ENCODE peak calls at places on chromosome 17, in ten cellular contexts. Y, A, X, R, O, M, B, L, N and K are unnamed samples.

GRCh38 chr17:34582901-34583245 is 3.5 kb downstream of the TMEM132E start:
- DNase-seq in X (no peak), L (no peak), R (no peak), A (no peak), O (no peak), N (no peak), M (no peak), Y (no peak), B (no peak), K (no peak)

GRCh38 chr17:2723997-2724782 is 12.6 kb upstream of the CLUH start:
- DNase-seq in Y (no peak), L (peak), A (peak), R (peak), B (no peak), O (no peak), M (no peak), N (no peak), X (no peak), K (no peak)

GRCh38 chr17:57939797-57940196 is 15.4 kb downstream of the CUEDC1 start:
- DNase-seq in M (peak), B (no peak), A (no peak), L (no peak), X (no peak), Y (peak), N (no peak), O (no peak), R (peak), K (no peak)

GRCh38 chr17:28702752-28703150 is 8.9 kb downstream of the PROCA1 start:
- DNase-seq in O (no peak), A (no peak), R (no peak), Y (no peak), M (no peak), L (no peak), B (no peak), X (no peak), N (no peak), K (no peak)

GRCh38 chr17:59810894-59811153 is 81.9 kb downstream of the TUBD1 start:
- DNase-seq in M (no peak), Y (no peak), L (no peak), B (no peak), N (no peak), X (no peak), O (no peak), A (no peak), R (no peak), K (no peak)

GRCh38 chr17:32723310-32723955 is 153.5 kb downstream of the MYO1D start:
- DNase-seq in X (no peak), N (no peak), O (no peak), L (no peak), M (no peak), A (no peak), R (no peak), Y (no peak), B (no peak), K (no peak)

GRCh38 chr17:73595068-73595865 is 49.0 kb downstream of the SDK2 start:
- DNase-seq in N (peak), R (peak), A (peak), Y (peak), B (peak), L (peak), M (peak), O (no peak), X (peak), K (no peak)

GRCh38 chr17:82434216-82434565 is 15.8 kb upstream of the OGFOD3 start:
- DNase-seq in X (no peak), R (no peak), B (no peak), Y (no peak), N (no peak), A (no peak), L (no peak), M (no peak), O (no peak), K (peak)

GRCh38 chr17:81664051-81664470 is 2.3 kb downstream of the OXLD1 start:
- DNase-seq in O (no peak), X (no peak), A (no peak), B (peak), L (no peak), R (no peak), Y (no peak), N (no peak), M (no peak), K (no peak)

GRCh38 chr17:53722407-53722806 is 100.3 kb upstream of the KIF2B start:
- DNase-seq in L (no peak), X (no peak), Y (no peak), R (no peak), A (no peak), N (no peak), B (peak), O (peak), M (no peak), K (no peak)

GRCh38 chr17:58193641-58194259 is 1.2 kb downstream of the EPX start:
- DNase-seq in R (no peak), N (no peak), A (peak), X (no peak), M (no peak), B (no peak), Y (no peak), O (no peak), L (peak), K (no peak)

GRCh38 chr17:43211480-43212402 is at the start of gene TMEM106A:
- DNase-seq in R (peak), O (peak), X (peak), Y (peak), B (peak), N (peak), L (peak), M (peak), A (peak), K (peak)

GRCh38 chr17:48626470-48627241 is 498 bp upstream of the HOXB9 start:
- DNase-seq in M (no peak), Y (no peak), R (peak), B (peak), X (no peak), L (peak), A (peak), O (no peak), N (no peak), K (peak)

GRCh38 chr17:27596571-27597187 is 34.3 kb upstream of the LGALS9 start:
- DNase-seq in N (no peak), X (no peak), R (no peak), Y (no peak), A (no peak), B (no peak), M (no peak), L (no peak), O (no peak), K (no peak)

GRCh38 chr17:5126719-5127488 is 11.1 kb downstream of the USP6 start:
- DNase-seq in Y (no peak), B (no peak), N (no peak), L (peak), X (no peak), A (no peak), R (no peak), O (no peak), M (no peak), K (no peak)

GRCh38 chr17:4938069-4938491 is 1.8 kb downstream of the SLC25A11 start:
- DNase-seq in M (peak), O (no peak), N (no peak), A (no peak), L (no peak), X (no peak), Y (no peak), R (no peak), B (no peak), K (no peak)

GRCh38 chr17:45783593-45784292 is 377 bp upstream of the CRHR1 start:
- DNase-seq in A (peak), R (no peak), B (no peak), L (peak), N (peak), M (peak), Y (no peak), O (no peak), X (peak), K (no peak)

GRCh38 chr17:44144966-44145739 is 3.4 kb downstream of the HROB start:
- DNase-seq in Y (peak), A (no peak), R (no peak), O (no peak), N (no peak), X (no peak), L (peak), B (no peak), M (no peak), K (no peak)

GRCh38 chr17:42531455-42532354 is 4.3 kb upstream of the NAGLU start:
- DNase-seq in X (peak), Y (peak), O (peak), L (peak), B (peak), R (peak), N (peak), A (peak), M (peak), K (peak)

GRCh38 chr17:59106463-59107305 is at the start of gene TRIM37:
- DNase-seq in X (peak), O (peak), R (peak), N (peak), L (peak), B (peak), M (peak), A (peak), Y (peak), K (peak)

GRCh38 chr17:29038511-29039300 is 4.2 kb upstream of the PIPOX start:
- DNase-seq in M (no peak), O (no peak), X (no peak), Y (no peak), B (no peak), N (no peak), R (no peak), L (no peak), A (no peak), K (no peak)

GRCh38 chr17:20073056-20073979 is 64.2 kb downstream of the SPECC1 start:
- DNase-seq in M (peak), O (no peak), Y (peak), A (no peak), B (peak), N (no peak), R (peak), X (no peak), L (no peak), K (peak)

GRCh38 chr17:45332505-45332904 is 15.7 kb upstream of the MAP3K14 start:
- DNase-seq in B (no peak), A (no peak), R (no peak), N (no peak), O (no peak), Y (no peak), M (no peak), X (no peak), L (peak), K (no peak)

GRCh38 chr17:41061969-41062368 is 2.1 kb upstream of the KRTAP2-3 start:
- DNase-seq in M (no peak), N (no peak), L (no peak), X (no peak), B (peak), A (no peak), Y (no peak), R (no peak), O (peak), K (no peak)

GRCh38 chr17:42879596-42879985 is 21.0 kb upstream of the G6PC1 start:
- DNase-seq in N (no peak), B (peak), R (no peak), O (peak), A (no peak), Y (no peak), X (no peak), M (no peak), L (no peak), K (no peak)

GRCh38 chr17:44112284-44113280 is 10.9 kb downstream of the HDAC5 start:
- DNase-seq in A (no peak), M (no peak), X (no peak), O (no peak), B (no peak), L (peak), N (no peak), Y (peak), R (no peak), K (no peak)

GRCh38 chr17:21676281-21677111 is 15.8 kb upstream of the KCNJ18 start:
- DNase-seq in R (no peak), A (no peak), Y (no peak), L (no peak), B (no peak), N (no peak), M (no peak), O (no peak), X (no peak), K (no peak)

GRCh38 chr17:49687878-49688491 is 10.1 kb upstream of the SPOP start:
- DNase-seq in B (no peak), N (no peak), X (no peak), O (peak), A (no peak), M (no peak), L (peak), Y (no peak), R (no peak), K (no peak)

GRCh38 chr17:39283896-39284295 is 58.2 kb upstream of the STAC2 start:
- DNase-seq in R (no peak), B (no peak), L (no peak), A (no peak), X (no peak), M (no peak), Y (no peak), O (no peak), N (no peak), K (no peak)

GRCh38 chr17:82937411-82938371 is 97.9 kb upstream of the ZNF750 start:
- DNase-seq in O (no peak), R (peak), X (no peak), A (peak), B (no peak), N (no peak), Y (no peak), L (no peak), M (no peak), K (no peak)

GRCh38 chr17:13114601-13115024 is 96.8 kb upstream of the ELAC2 start:
- DNase-seq in X (peak), L (peak), A (peak), N (peak), M (no peak), B (peak), R (peak), Y (peak), O (peak), K (no peak)
- TF ChIP-seq CTCF in X (peak), L (peak), A (peak), N (peak), M (peak), B (peak), R (peak), Y (peak), O (peak), K (peak)

DNA sequence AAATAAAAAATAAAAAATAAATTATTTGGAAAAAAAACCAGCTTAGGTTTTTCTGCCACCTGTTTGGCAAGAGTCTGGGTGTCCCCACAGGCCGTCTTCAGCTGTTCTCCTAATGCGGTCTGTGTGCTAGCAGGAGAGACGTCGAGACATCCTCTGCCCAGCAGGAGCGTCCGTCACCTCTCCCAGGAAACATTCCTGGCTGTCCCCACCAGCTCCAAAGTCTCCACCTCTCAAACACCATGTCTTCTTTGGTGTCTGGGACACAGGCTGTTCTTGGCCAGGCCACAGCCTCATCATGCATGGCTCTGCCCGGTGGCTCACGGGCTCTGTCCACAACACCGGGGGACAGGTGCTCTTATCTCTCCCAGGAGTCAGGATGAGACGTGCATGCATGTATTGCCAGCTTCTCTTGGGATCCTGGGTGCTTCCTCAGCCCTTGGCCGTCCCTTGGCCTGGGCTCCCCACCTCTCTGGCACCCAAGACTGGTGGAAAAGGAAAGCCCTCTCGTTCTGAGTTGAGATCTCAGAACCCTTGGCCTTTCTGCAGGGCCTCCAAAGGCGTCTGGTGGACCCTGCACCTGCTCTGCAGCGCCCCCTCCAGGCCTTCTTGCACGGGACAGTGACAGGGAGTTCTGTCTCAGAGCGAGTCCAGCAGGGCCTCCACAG is 84.9 kb upstream of the CBX4 start:
- DNase-seq in O (no peak), X (peak), A (peak), M (peak), R (peak), B (no peak), N (peak), L (peak), Y (peak), K (no peak)
- TF ChIP-seq CTCF in O (peak), X (peak), A (peak), M (peak), R (peak), B (peak), N (peak), L (peak), Y (no peak), K (peak)

GRCh38 chr17:74601944-74602572 is 10.0 kb upstream of the CD300LD start:
- DNase-seq in Y (peak), X (peak), A (peak), M (peak), B (peak), R (no peak), O (no peak), N (peak), L (peak), K (no peak)
- TF ChIP-seq CTCF in Y (peak), X (peak), A (peak), M (peak), B (peak), R (peak), O (peak), N (peak), L (peak), K (peak)

GRCh38 chr17:15944720-15945492 is at the start of gene ADORA2B:
- DNase-seq in B (peak), Y (peak), R (peak), A (peak), X (peak), O (peak), L (peak), M (peak), N (peak), K (peak)
- TF ChIP-seq CTCF in B (no peak), Y (no peak), R (peak), A (no peak), X (peak), O (peak), L (peak), M (peak), N (peak), K (peak)

GRCh38 chr17:36592316-36592710 is 634 bp downstream of the DHRS11 start:
- DNase-seq in R (peak), M (no peak), O (no peak), A (peak), N (no peak), L (peak), X (no peak), Y (no peak), B (no peak), K (no peak)

GRCh38 chr17:36593651-36594316 is 2.1 kb downstream of the DHRS11 start:
- DNase-seq in X (no peak), Y (no peak), N (no peak), O (no peak), B (no peak), M (no peak), A (no peak), R (no peak), L (no peak), K (no peak)

GRCh38 chr17:36592711-36593321 is 1.1 kb downstream of the DHRS11 start:
- DNase-seq in N (no peak), R (peak), Y (no peak), L (no peak), B (no peak), X (no peak), O (no peak), M (peak), A (no peak), K (no peak)

GRCh38 chr17:36590082-36590481 is 1.6 kb upstream of the DHRS11 start:
- DNase-seq in Y (peak), L (no peak), B (peak), O (no peak), A (no peak), R (no peak), X (no peak), M (no peak), N (no peak), K (no peak)

GRCh38 chr17:36591434-36592315 is at the start of gene DHRS11:
- DNase-seq in X (peak), A (peak), M (peak), B (peak), R (peak), L (peak), N (peak), Y (peak), O (peak), K (peak)
- TF ChIP-seq CTCF in X (no peak), A (no peak), M (peak), B (no peak), R (no peak), L (no peak), N (no peak), Y (no peak), O (no peak), K (no peak)

GRCh38 chr17:7186241-7186640 is 7.1 kb upstream of the ASGR1 start:
- DNase-seq in X (no peak), N (no peak), L (peak), R (no peak), M (no peak), Y (no peak), B (peak), O (no peak), A (no peak), K (no peak)
- TF ChIP-seq CTCF in X (peak), N (peak), L (peak), R (no peak), M (peak), Y (no peak), B (peak), O (peak), A (no peak), K (no peak)

GRCh38 chr17:78023042-78023441 is 64.5 kb downstream of the TNRC6C start:
- DNase-seq in M (no peak), L (no peak), Y (no peak), O (no peak), N (no peak), X (no peak), A (no peak), B (peak), R (no peak), K (no peak)
- TF ChIP-seq CTCF in M (no peak), L (no peak), Y (no peak), O (no peak), N (no peak), X (no peak), A (no peak), B (no peak), R (no peak), K (no peak)

GRCh38 chr17:18323007-18323406 is 7.9 kb downstream of the SMCR8 start:
- DNase-seq in Y (no peak), B (peak), R (no peak), L (peak), A (no peak), O (peak), M (no peak), N (no peak), X (no peak), K (no peak)

GRCh38 chr17:18322522-18322921 is 7.4 kb downstream of the SMCR8 start:
- DNase-seq in O (no peak), A (no peak), M (no peak), N (no peak), L (no peak), B (no peak), X (no peak), R (no peak), Y (no peak), K (no peak)

GRCh38 chr17:18326039-18326438 is 10.9 kb downstream of the SMCR8 start:
- DNase-seq in A (no peak), O (no peak), Y (no peak), L (no peak), B (no peak), M (no peak), R (no peak), N (no peak), X (no peak), K (no peak)

GRCh38 chr17:18323507-18324139 is 8.5 kb downstream of the SMCR8 start:
- DNase-seq in L (no peak), O (no peak), M (no peak), X (no peak), B (no peak), R (no peak), A (no peak), N (no peak), Y (no peak), K (no peak)

DNA sequence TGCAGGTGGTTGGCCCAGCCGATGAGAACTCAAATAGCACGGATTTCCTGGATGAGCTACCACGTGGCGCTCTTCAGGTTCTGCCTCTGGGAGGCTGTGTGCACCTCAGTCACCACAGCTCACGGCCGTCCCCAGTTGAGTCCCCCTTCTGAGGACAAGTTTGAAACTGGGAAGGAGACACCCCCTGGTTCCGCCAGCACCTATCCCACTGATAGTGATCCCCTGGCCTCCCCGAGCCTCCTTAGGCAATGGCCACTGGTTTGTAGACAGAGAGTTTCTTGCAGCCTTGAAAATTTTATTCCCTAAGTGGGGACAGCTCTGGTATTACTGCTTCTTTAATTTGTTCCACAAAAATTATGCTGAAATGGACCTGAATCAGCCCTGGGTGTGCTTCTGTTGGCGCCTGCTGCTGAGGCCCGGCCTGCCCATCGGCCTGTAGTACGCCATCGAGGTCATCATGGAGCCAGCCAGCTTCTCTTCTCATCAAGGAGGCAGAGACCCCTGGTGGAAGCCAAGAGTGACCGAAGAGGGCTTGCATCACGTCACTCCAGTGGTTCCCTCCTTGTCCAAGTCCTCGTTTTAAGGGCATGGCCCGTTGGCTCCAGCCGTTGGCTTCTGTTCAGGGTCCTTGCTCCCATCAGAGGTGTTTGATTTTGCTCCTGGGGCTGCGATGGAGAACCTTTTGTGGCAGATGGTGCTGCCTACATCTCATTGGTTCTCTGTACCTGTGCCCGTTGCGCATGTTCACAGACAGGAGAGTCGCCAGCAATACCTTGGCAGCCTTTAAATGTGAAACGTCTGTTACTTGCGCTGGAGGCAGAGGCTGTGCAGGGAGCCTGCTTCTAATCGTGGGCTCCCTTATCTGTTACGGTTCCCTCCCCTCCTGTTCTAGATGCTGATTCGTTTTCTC is 9.3 kb downstream of the SMCR8 start:
- DNase-seq in O (no peak), X (no peak), A (no peak), B (peak), Y (no peak), L (no peak), M (no peak), R (no peak), N (no peak), K (no peak)
- TF ChIP-seq CTCF in O (peak), X (no peak), A (no peak), B (no peak), Y (no peak), L (peak), M (no peak), R (no peak), N (no peak), K (no peak)